ENCODE peak calls at places on chromosomes 6 and 20, in six cellular contexts. E is neuronal stem cell, B is mesendoderm, T is IMR-90, R is H9, V is mesenchymal stem cell. Y is an unnamed sample.

GRCh38 chr6:110357298-110357695 is 852 bp downstream of the METTL24 start:
- DNase-seq in E (no peak), B (no peak), R (no peak), V (no peak), T (no peak), Y (no peak)

GRCh38 chr20:19254956-19255355 is 42.5 kb downstream of the SLC24A3 start:
- DNase-seq in R (no peak), V (no peak), T (no peak), B (peak), E (no peak), Y (no peak)

GRCh38 chr6:83226517-83226916 is 33.4 kb downstream of the RWDD2A start:
- DNase-seq in R (no peak), B (no peak), T (peak), V (no peak), E (no peak), Y (no peak)

GRCh38 chr6:27669278-27669797 is 196.4 kb upstream of the ZNF184 start:
- DNase-seq in T (no peak), V (peak), E (no peak), B (no peak), R (no peak), Y (no peak)

GRCh38 chr6:14035448-14035847 is 82.1 kb upstream of the CD83 start:
- DNase-seq in T (peak), B (peak), R (peak), E (no peak), V (peak), Y (no peak)

GRCh38 chr6:42989923-42990322 is 5.6 kb downstream of the PPP2R5D start:
- DNase-seq in B (no peak), T (no peak), V (no peak), R (no peak), E (no peak), Y (no peak)

GRCh38 chr6:44217332-44218143 is 812 bp downstream of the MYMX start:
- DNase-seq in R (peak), T (peak), E (no peak), V (no peak), B (peak), Y (no peak)

GRCh38 chr6:105835373-105835772 is 250.8 kb upstream of the PRDM1 start:
- DNase-seq in V (peak), E (peak), R (peak), B (peak), T (peak), Y (peak)

GRCh38 chr20:32558526-32558925 is 26.6 kb downstream of the NOL4L start:
- DNase-seq in E (no peak), T (peak), V (peak), B (no peak), R (no peak), Y (no peak)

GRCh38 chr20:37500311-37500710 is 20.7 kb upstream of the NNAT start:
- DNase-seq in T (no peak), V (no peak), E (no peak), B (no peak), R (peak), Y (no peak)

GRCh38 chr20:58389324-58389967 is 417 bp downstream of the VAPB start:
- DNase-seq in R (no peak), E (no peak), V (peak), B (peak), T (peak), Y (no peak)

GRCh38 chr20:39190666-39191570 is 228.8 kb downstream of the DHX35 start:
- DNase-seq in T (peak), B (peak), V (no peak), E (no peak), R (no peak), Y (no peak)

GRCh38 chr6:38326837-38327236 is 312.9 kb downstream of the BTBD9 start:
- DNase-seq in B (no peak), E (no peak), V (no peak), R (no peak), T (no peak), Y (no peak)

GRCh38 chr20:43681991-43682410 is 15.1 kb downstream of the MYBL2 start:
- DNase-seq in R (no peak), B (no peak), E (no peak), T (no peak), V (no peak), Y (no peak)

GRCh38 chr6:145469021-145469420 is 266.3 kb downstream of the EPM2A start:
- DNase-seq in B (no peak), T (no peak), R (no peak), E (no peak), V (no peak), Y (no peak)

GRCh38 chr6:43916091-43916923 is 146.3 kb downstream of the VEGFA start:
- DNase-seq in R (no peak), T (peak), B (no peak), E (no peak), V (no peak), Y (no peak)

GRCh38 chr20:10665027-10665561 is 8.7 kb downstream of the JAG1 start:
- DNase-seq in E (no peak), B (no peak), T (peak), R (peak), V (no peak), Y (no peak)

GRCh38 chr6:161547617-161548016 is 273.8 kb upstream of the AGPAT4 start:
- DNase-seq in V (no peak), E (no peak), B (peak), R (no peak), T (no peak), Y (no peak)

GRCh38 chr6:15227827-15228318 is 18.0 kb upstream of the JARID2 start:
- DNase-seq in E (no peak), T (no peak), B (peak), R (no peak), V (no peak), Y (no peak)

GRCh38 chr6:29720863-29721262 is 2.4 kb upstream of the HLA-F start:
- DNase-seq in V (no peak), T (no peak), E (no peak), R (peak), B (peak), Y (no peak)

GRCh38 chr6:137977814-137978213 is 110.8 kb downstream of the TNFAIP3 start:
- DNase-seq in R (no peak), T (no peak), E (no peak), B (no peak), V (no peak), Y (no peak)

GRCh38 chr6:137977206-137977605 is 110.1 kb downstream of the TNFAIP3 start:
- DNase-seq in T (no peak), B (no peak), R (no peak), E (no peak), V (no peak), Y (no peak)

GRCh38 chr6:137973201-137973600 is 106.1 kb downstream of the TNFAIP3 start:
- DNase-seq in B (no peak), V (no peak), R (no peak), T (no peak), E (no peak), Y (no peak)

GRCh38 chr6:137976430-137976829 is 109.4 kb downstream of the TNFAIP3 start:
- DNase-seq in T (no peak), B (no peak), E (no peak), V (no peak), R (no peak), Y (no peak)

GRCh38 chr6:137975058-137975940 is 108.2 kb downstream of the TNFAIP3 start:
- DNase-seq in T (peak), E (no peak), V (peak), B (peak), R (no peak), Y (no peak)
- H3K4me2 ChIP-seq in T (no peak), E (no peak), V (no peak), B (no peak), R (no peak), Y (no peak)

GRCh38 chr20:50242548-50242862 is 51.9 kb downstream of the CEBPB start:
- DNase-seq in T (no peak), V (no peak), E (no peak), R (no peak), B (no peak), Y (no peak)

GRCh38 chr20:50237349-50237748 is 46.7 kb downstream of the CEBPB start:
- DNase-seq in R (no peak), T (no peak), B (no peak), V (no peak), E (no peak), Y (no peak)

GRCh38 chr20:50238081-50238800 is 47.6 kb downstream of the CEBPB start:
- DNase-seq in E (no peak), R (no peak), B (no peak), T (no peak), V (no peak), Y (no peak)

GRCh38 chr20:50242178-50242514 is 51.5 kb downstream of the CEBPB start:
- DNase-seq in E (no peak), B (no peak), V (no peak), R (no peak), T (no peak), Y (no peak)

GRCh38 chr20:50240092-50240491 is 49.5 kb downstream of the CEBPB start:
- DNase-seq in R (no peak), T (no peak), E (no peak), B (no peak), V (no peak), Y (no peak)
- H2BK15ac ChIP-seq in R (no peak), T (no peak), E (no peak), B (no peak), V (no peak), Y (no peak)

GRCh38 chr6:10399451-10399850 is 15.4 kb downstream of the TFAP2A start:
- DNase-seq in B (no peak), E (no peak), V (no peak), T (no peak), R (no peak), Y (no peak)

GRCh38 chr6:10401632-10402223 is 13.1 kb downstream of the TFAP2A start:
- DNase-seq in T (no peak), R (no peak), V (no peak), E (no peak), B (no peak), Y (no peak)

GRCh38 chr6:10398439-10399218 is 16.2 kb downstream of the TFAP2A start:
- DNase-seq in B (peak), R (no peak), T (no peak), V (no peak), E (no peak), Y (no peak)

GRCh38 chr6:10401004-10401536 is 13.8 kb downstream of the TFAP2A start:
- DNase-seq in R (no peak), E (no peak), V (no peak), B (peak), T (no peak), Y (no peak)

GRCh38 chr6:10400330-10400729 is 14.5 kb downstream of the TFAP2A start:
- DNase-seq in V (no peak), R (no peak), E (no peak), T (no peak), B (peak), Y (no peak)
- H3K4me2 ChIP-seq in V (no peak), R (peak), E (no peak), T (no peak), B (no peak), Y (peak)

DNA sequence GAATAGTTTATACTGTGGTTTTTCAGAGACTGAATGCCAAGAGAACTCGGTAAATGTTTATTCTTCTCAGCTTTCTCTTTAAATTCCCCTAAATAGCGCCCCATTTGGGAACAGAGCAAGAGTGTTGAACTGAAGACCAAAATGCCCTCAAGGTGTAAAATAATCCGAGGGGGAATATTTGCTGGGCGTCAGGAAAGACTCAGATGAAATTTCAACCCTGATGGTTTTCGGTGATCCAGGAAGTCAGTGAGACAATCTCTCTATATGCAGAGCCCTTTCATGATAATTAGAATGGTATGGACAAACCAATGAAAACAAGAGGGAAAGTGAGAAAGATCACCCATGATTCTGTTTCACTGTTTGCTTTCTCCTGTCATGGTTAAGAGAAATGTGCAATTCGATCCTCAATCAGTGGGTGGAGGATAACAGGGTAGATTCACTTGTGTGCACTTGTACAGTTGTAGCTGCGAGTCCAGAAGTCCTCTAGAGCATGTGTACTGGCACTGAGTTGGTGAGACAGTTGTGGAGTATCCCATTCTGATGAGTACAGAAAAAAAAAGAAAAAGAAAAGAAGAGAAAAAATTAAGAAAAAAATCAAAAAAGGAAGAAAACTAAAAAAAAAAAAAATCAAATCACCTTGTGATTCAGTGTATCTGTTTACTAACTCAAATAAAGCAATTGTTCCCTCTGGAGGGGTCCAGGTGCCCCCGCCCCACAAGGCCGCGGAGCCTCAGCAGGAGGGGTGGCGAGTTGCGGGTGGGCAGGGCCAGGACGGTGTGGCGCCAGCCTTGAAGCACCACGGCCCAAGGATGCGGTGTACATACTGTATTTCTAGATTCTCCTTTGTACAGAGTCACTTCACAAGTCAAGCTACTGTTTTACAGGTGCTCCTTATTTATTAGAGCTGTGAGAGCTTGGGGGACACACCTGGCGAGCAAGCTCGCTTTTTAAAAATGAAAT is 164.9 kb downstream of the SCML4 start:
- DNase-seq in R (no peak), E (no peak), V (peak), B (no peak), T (peak), Y (no peak)
- H2BK15ac ChIP-seq in R (no peak), E (no peak), V (no peak), B (no peak), T (peak), Y (no peak)